ENCODE peak calls at places on chromosomes 11 and 22, in eight cellular contexts. B is foreskin fibroblast, D is fibroblast of the aortic adventitia, F is heart right ventricle, I is GM12878, A is sigmoid colon, M is ovary, R is gastrocnemius medialis. Q is an unnamed sample.

GRCh38 chr22:19988965-19989724 is 27.5 kb downstream of the ARVCF start:
- DNase-seq in R (no peak), D (no peak), B (no peak), M (no peak), F (peak), A (no peak), I (no peak), Q (no peak)

GRCh38 chr22:48756146-48757111 is 1071.2 kb downstream of the BRD1 start:
- DNase-seq in R (no peak), F (no peak), M (no peak), B (no peak), I (no peak), A (peak), D (no peak), Q (no peak)

GRCh38 chr22:19291218-19291579 is 320 bp downstream of the CLTCL1 start:
- DNase-seq in F (peak), B (peak), M (no peak), R (no peak), D (no peak), I (no peak), A (peak), Q (peak)

GRCh38 chr11:7281083-7281482 is 29.4 kb downstream of the SYT9 start:
- DNase-seq in D (no peak), I (no peak), A (no peak), M (no peak), F (no peak), R (no peak), B (peak), Q (no peak)

GRCh38 chr11:105673089-105673488 is 63.2 kb downstream of the GRIA4 start:
- DNase-seq in B (peak), I (no peak), M (no peak), R (no peak), F (no peak), A (no peak), D (peak), Q (peak)

GRCh38 chr11:116581349-116581748 is 191.4 kb downstream of the BUD13 start:
- DNase-seq in F (no peak), M (no peak), R (no peak), B (no peak), D (no peak), I (no peak), A (no peak), Q (no peak)

GRCh38 chr22:24893341-24894070 is 53.0 kb downstream of the LHFPL7 start:
- DNase-seq in F (peak), A (no peak), I (no peak), R (no peak), M (no peak), D (no peak), B (no peak), Q (no peak)

GRCh38 chr11:77778549-77778948 is 42.0 kb downstream of the RSF1 start:
- DNase-seq in A (no peak), D (no peak), B (no peak), M (no peak), R (no peak), I (no peak), F (no peak), Q (no peak)

GRCh38 chr11:32527191-32527590 is 56.4 kb upstream of the EIF3M start:
- DNase-seq in A (no peak), M (no peak), D (no peak), F (no peak), B (no peak), R (no peak), I (no peak), Q (no peak)

GRCh38 chr22:23278883-23279675 is 98.8 kb downstream of the BCR start:
- DNase-seq in M (no peak), F (peak), D (peak), B (no peak), I (no peak), A (no peak), R (no peak), Q (peak)

GRCh38 chr11:116062526-116063171 is 558.4 kb upstream of the CADM1 start:
- DNase-seq in A (no peak), B (peak), F (no peak), R (no peak), I (no peak), M (no peak), D (no peak), Q (no peak)

GRCh38 chr11:78708388-78708787 is 133.7 kb upstream of the NARS2 start:
- DNase-seq in M (no peak), B (peak), D (no peak), A (no peak), F (no peak), R (no peak), I (no peak), Q (no peak)

GRCh38 chr11:71420455-71421241 is 27.5 kb downstream of the DHCR7 start:
- DNase-seq in B (peak), M (no peak), R (no peak), A (no peak), F (no peak), D (peak), I (peak), Q (peak)

GRCh38 chr11:70532728-70533127 is 134.4 kb downstream of the CTTN start:
- DNase-seq in R (no peak), I (no peak), B (no peak), M (no peak), D (no peak), A (no peak), F (no peak), Q (no peak)

GRCh38 chr11:44083906-44084305 is 11.6 kb upstream of the EXT2 start:
- DNase-seq in D (no peak), M (no peak), B (no peak), I (no peak), A (no peak), F (no peak), R (no peak), Q (peak)

GRCh38 chr22:48301421-48301820 is 1526.3 kb downstream of the BRD1 start:
- DNase-seq in M (no peak), A (no peak), R (no peak), I (no peak), F (no peak), D (no peak), B (no peak), Q (no peak)

GRCh38 chr22:25661067-25661466 is 80.9 kb upstream of the MYO18B start:
- DNase-seq in B (no peak), M (no peak), D (peak), R (no peak), I (no peak), F (no peak), A (no peak), Q (peak)

GRCh38 chr11:6737872-6738466 is 33.8 kb downstream of the OR2AG2 start:
- DNase-seq in R (no peak), A (no peak), D (peak), F (no peak), B (peak), I (no peak), M (no peak), Q (peak)

GRCh38 chr11:32809313-32809712 is 14.9 kb upstream of the CCDC73 start:
- DNase-seq in D (peak), A (peak), B (peak), M (peak), F (peak), R (peak), I (no peak), Q (peak)

GRCh38 chr22:49976439-49977175 is 16.0 kb downstream of the PIM3 start:
- DNase-seq in M (no peak), F (no peak), B (no peak), A (no peak), R (no peak), D (no peak), I (peak), Q (no peak)

GRCh38 chr11:829116-829945 is 1.6 kb downstream of the CRACR2B start:
- DNase-seq in B (peak), F (peak), A (no peak), R (no peak), D (no peak), M (no peak), I (no peak), Q (no peak)

GRCh38 chr11:124643605-124644425 is 21.2 kb downstream of the TBRG1 start:
- DNase-seq in F (no peak), B (peak), A (no peak), I (no peak), D (peak), R (no peak), M (no peak), Q (peak)

GRCh38 chr22:40116496-40117200 is 61.1 kb upstream of the TNRC6B start:
- DNase-seq in B (no peak), A (no peak), R (no peak), D (no peak), I (no peak), F (no peak), M (no peak), Q (no peak)

GRCh38 chr22:21687685-21688259 is 22.0 kb downstream of the PPIL2 start:
- DNase-seq in B (no peak), F (no peak), A (no peak), I (no peak), D (no peak), M (no peak), R (no peak), Q (no peak)

GRCh38 chr11:606245-606644 is 9.5 kb downstream of the IRF7 start:
- DNase-seq in D (peak), R (no peak), M (peak), A (peak), I (no peak), B (peak), F (peak), Q (peak)

GRCh38 chr11:84264066-84264465 is 977.9 kb upstream of the CCDC90B start:
- DNase-seq in D (no peak), F (no peak), R (no peak), M (no peak), A (no peak), I (no peak), B (no peak), Q (no peak)

GRCh38 chr11:84256618-84257017 is 970.5 kb upstream of the CCDC90B start:
- DNase-seq in B (no peak), D (no peak), R (no peak), I (no peak), A (no peak), F (no peak), M (no peak), Q (no peak)

GRCh38 chr11:84260862-84261261 is 974.7 kb upstream of the CCDC90B start:
- DNase-seq in I (no peak), A (no peak), B (no peak), R (no peak), F (no peak), D (no peak), M (no peak), Q (no peak)

GRCh38 chr11:84261707-84262106 is 975.5 kb upstream of the CCDC90B start:
- DNase-seq in A (no peak), M (no peak), I (no peak), B (no peak), F (no peak), D (no peak), R (no peak), Q (no peak)
- TF ChIP-seq CTCF in A (no peak), M (no peak), I (no peak), B (no peak), F (peak), D (no peak), R (no peak), Q (no peak)

DNA sequence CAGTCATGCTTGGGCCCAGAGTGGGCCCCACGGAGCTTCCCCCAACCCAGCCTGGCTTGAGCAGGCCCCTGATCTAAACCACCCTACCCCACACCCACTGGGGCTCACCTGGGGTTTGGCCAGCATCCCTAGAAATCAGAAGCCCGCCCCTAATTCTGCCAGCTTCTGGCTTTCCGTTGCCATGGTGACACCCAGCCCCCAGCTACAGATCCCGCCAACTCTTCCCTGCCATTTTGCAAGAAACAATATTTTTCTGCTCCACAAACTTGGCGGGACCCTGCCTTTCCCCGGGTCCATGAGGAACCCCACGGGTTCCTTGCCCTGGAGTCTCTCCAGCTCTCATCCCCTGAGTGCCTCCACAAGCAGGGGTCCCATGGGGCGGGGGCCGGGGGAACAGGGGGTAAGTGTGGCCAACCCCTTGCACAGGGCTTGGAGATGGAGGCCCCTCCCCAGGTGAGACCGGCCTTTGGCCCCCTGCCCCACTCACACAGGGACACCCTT is 90.0 kb downstream of the CDKN1C start:
- DNase-seq in R (peak), I (no peak), D (no peak), B (no peak), A (peak), F (peak), M (peak), Q (no peak)
- H3K4me3 ChIP-seq in R (no peak), I (no peak), D (no peak), B (no peak), A (no peak), F (no peak), M (no peak), Q (no peak)

GRCh38 chr11:131037873-131038272 is 121.6 kb upstream of the SNX19 start:
- DNase-seq in R (no peak), I (no peak), D (no peak), A (no peak), F (no peak), B (peak), M (no peak), Q (no peak)
- TF ChIP-seq CTCF in R (no peak), I (no peak), D (peak), A (no peak), F (no peak), B (no peak), M (no peak), Q (peak)

GRCh38 chr11:57179701-57180100 is 2.1 kb upstream of the LRRC55 start:
- DNase-seq in A (no peak), B (no peak), R (no peak), D (no peak), F (no peak), I (no peak), M (no peak), Q (no peak)
- H3K4me3 ChIP-seq in A (no peak), B (no peak), R (no peak), D (no peak), F (no peak), I (no peak), M (no peak), Q (no peak)

DNA sequence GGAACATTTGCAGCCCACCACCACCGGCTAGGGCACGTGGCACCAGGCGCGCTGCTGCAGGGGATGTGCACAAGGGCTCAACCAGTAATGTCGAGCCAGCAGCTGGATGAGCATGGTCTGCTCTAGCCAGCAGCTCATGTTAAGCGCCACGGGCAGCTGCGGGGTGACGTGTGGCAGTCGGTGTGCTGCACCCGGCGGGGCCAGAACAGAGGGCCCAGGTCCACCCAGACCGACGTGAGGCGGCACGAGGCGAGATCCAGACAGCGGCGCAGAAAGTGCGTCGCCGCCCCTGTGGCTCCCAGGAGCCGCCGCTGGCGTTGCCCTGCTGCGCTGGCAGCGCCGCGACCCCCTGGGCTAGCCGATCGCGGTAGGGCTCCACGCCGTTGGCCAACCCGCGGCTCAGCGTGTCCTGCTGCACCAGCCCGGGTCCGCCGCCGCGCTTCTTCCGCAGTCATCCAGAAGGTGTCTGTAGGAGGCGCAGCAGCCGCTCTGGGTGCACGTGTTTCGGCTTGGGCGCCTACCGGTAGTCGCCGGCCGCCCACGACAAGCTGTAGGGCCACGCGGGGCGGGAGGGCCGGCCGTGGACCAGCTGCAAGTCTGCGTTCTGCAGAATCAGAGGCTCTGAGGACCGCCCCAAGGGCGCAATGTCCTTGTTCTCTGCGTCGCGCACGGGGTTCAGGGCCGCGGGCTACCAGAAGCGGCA is 4.6 kb upstream of the GALR3 start:
- DNase-seq in B (peak), R (no peak), A (peak), I (no peak), M (peak), D (peak), F (peak), Q (peak)
- TF ChIP-seq CTCF in B (peak), R (no peak), A (peak), I (peak), M (peak), D (peak), F (peak), Q (peak)

GRCh38 chr11:118883368-118884071 is at the start of gene CXCR5:
- DNase-seq in R (no peak), F (no peak), A (no peak), B (no peak), D (no peak), M (no peak), I (no peak), Q (no peak)
- H3K4me3 ChIP-seq in R (no peak), F (no peak), A (no peak), B (no peak), D (no peak), M (no peak), I (peak), Q (no peak)

GRCh38 chr22:29300807-29301601 is 5.4 kb upstream of the GAS2L1 start:
- DNase-seq in B (no peak), F (no peak), M (no peak), A (no peak), R (no peak), D (no peak), I (no peak), Q (no peak)

GRCh38 chr22:29301716-29302401 is 4.6 kb upstream of the GAS2L1 start:
- DNase-seq in A (no peak), I (no peak), R (no peak), B (no peak), F (no peak), D (no peak), M (no peak), Q (no peak)

GRCh38 chr22:29300467-29300806 is 6.0 kb upstream of the GAS2L1 start:
- DNase-seq in I (no peak), R (no peak), D (no peak), F (no peak), A (no peak), M (no peak), B (no peak), Q (no peak)

GRCh38 chr22:29302402-29302680 is 4.1 kb upstream of the GAS2L1 start:
- DNase-seq in A (no peak), D (no peak), I (no peak), M (no peak), B (no peak), F (no peak), R (no peak), Q (no peak)

GRCh38 chr22:29302681-29303465 is 3.6 kb upstream of the GAS2L1 start:
- DNase-seq in D (no peak), A (no peak), B (no peak), R (no peak), M (no peak), I (no peak), F (no peak), Q (no peak)
- TF ChIP-seq CTCF in D (no peak), A (no peak), B (no peak), R (no peak), M (no peak), I (no peak), F (no peak), Q (no peak)

DNA sequence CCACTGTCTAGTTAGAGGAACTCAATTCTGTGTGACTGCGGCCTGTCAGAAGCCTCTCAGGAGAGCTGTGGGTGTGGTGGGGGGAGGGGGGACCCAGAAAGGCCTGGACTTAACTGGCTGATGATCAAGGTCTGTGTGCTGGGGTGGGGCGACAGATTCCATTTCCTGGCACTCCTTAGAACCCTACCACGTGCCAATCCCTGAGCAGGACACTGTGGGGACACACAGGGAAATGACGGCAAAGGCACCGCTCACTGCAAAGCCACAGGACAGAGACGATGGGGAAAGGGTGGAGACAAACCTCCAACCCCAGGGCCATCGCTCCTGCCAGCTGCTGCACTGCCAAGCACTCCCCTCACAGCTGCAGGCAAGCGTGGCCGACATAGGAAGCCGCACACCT is 58.4 kb upstream of the BID start:
- DNase-seq in M (no peak), A (no peak), F (no peak), B (no peak), I (no peak), D (no peak), R (no peak), Q (no peak)
- H3K4me3 ChIP-seq in M (no peak), A (no peak), F (no peak), B (no peak), I (no peak), D (no peak), R (no peak), Q (no peak)

DNA sequence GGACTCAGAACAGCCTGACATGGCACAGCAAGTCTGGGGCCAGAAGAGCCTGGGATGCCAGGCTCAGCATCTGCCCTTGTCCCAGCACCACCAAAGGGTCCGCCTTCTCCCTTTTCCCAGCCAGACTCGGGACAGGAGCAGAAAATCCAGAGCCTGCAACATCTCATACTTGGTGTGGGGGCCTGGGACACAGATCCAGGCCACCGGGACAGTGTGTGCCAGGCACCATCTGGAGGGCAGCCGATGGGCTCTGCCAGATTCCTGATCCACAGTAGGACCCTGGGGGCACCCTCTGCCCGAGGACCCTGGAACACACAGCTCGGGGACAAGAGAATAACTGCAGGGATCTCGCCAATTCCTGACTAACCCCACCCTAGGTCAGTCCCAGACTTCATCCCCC is 67.7 kb downstream of the PHF21B start:
- DNase-seq in A (no peak), R (no peak), B (no peak), I (no peak), F (no peak), M (no peak), D (no peak), Q (no peak)
- TF ChIP-seq CTCF in A (no peak), R (no peak), B (no peak), I (no peak), F (no peak), M (no peak), D (no peak), Q (no peak)